ENCODE peak calls at places on chromosomes 11 and 22, in ten cellular contexts. One of them, this sample, is unnamed.

GRCh38 chr22:46098525-46099475 is 51.5 kb upstream of the PPARA start:
- DNase-seq in A172: no peak
- DNase-seq in CD8-positive, alpha-beta T cell: no peak
- DNase-seq in T-helper 1 cell: no peak
- DNase-seq in GM23338: no peak
- DNase-seq in hepatic stellate cell: no peak
- DNase-seq in body of pancreas: no peak
- DNase-seq in stimulated activated naive CD4-positive, alpha-beta T cell: no peak
- DNase-seq in retina: peak; percentile 67
- DNase-seq in H9: no peak
- DNase-seq in this sample: no peak

GRCh38 chr22:38955250-38955775 is 2.1 kb upstream of the APOBEC3A start:
- DNase-seq in A172: no peak
- DNase-seq in CD8-positive, alpha-beta T cell: no peak
- DNase-seq in hepatic stellate cell: no peak
- DNase-seq in body of pancreas: no peak
- DNase-seq in stimulated activated naive CD4-positive, alpha-beta T cell: no peak
- DNase-seq in T-helper 1 cell: no peak
- DNase-seq in retina: no peak
- DNase-seq in GM23338: no peak
- DNase-seq in H9: peak; percentile 25
- DNase-seq in this sample: no peak

GRCh38 chr11:11411401-11411985 is 58.4 kb upstream of the CSNK2A3 start:
- DNase-seq in retina: no peak
- DNase-seq in stimulated activated naive CD4-positive, alpha-beta T cell: no peak
- DNase-seq in H9: no peak
- DNase-seq in body of pancreas: no peak
- DNase-seq in GM23338: no peak
- DNase-seq in T-helper 1 cell: no peak
- DNase-seq in A172: no peak
- DNase-seq in CD8-positive, alpha-beta T cell: no peak
- DNase-seq in hepatic stellate cell: no peak
- DNase-seq in this sample: no peak

GRCh38 chr11:46277313-46277622 is 194 bp upstream of the CREB3L1 start:
- DNase-seq in retina: no peak
- DNase-seq in A172: peak; percentile 65
- DNase-seq in hepatic stellate cell: no peak
- DNase-seq in CD8-positive, alpha-beta T cell: no peak
- DNase-seq in T-helper 1 cell: no peak
- DNase-seq in GM23338: peak; percentile 81
- DNase-seq in body of pancreas: peak; percentile 89
- DNase-seq in H9: no peak
- DNase-seq in stimulated activated naive CD4-positive, alpha-beta T cell: no peak
- DNase-seq in this sample: no peak

GRCh38 chr11:3046190-3046589 is 11.0 kb downstream of the CARS1 start:
- DNase-seq in CD8-positive, alpha-beta T cell: no peak
- DNase-seq in stimulated activated naive CD4-positive, alpha-beta T cell: no peak
- DNase-seq in H9: peak; percentile 50
- DNase-seq in GM23338: peak; percentile 61
- DNase-seq in retina: no peak
- DNase-seq in T-helper 1 cell: no peak
- DNase-seq in A172: no peak
- DNase-seq in hepatic stellate cell: no peak
- DNase-seq in body of pancreas: no peak
- DNase-seq in this sample: no peak

GRCh38 chr22:47773635-47774034 is 1011.2 kb downstream of the TBC1D22A start:
- DNase-seq in A172: no peak
- DNase-seq in hepatic stellate cell: no peak
- DNase-seq in retina: no peak
- DNase-seq in stimulated activated naive CD4-positive, alpha-beta T cell: no peak
- DNase-seq in GM23338: no peak
- DNase-seq in body of pancreas: no peak
- DNase-seq in H9: no peak
- DNase-seq in T-helper 1 cell: no peak
- DNase-seq in CD8-positive, alpha-beta T cell: no peak
- DNase-seq in this sample: no peak

GRCh38 chr11:62464655-62465054 is 45.8 kb downstream of the SCGB1A1 start:
- DNase-seq in GM23338: no peak
- DNase-seq in body of pancreas: no peak
- DNase-seq in hepatic stellate cell: no peak
- DNase-seq in T-helper 1 cell: no peak
- DNase-seq in retina: no peak
- DNase-seq in CD8-positive, alpha-beta T cell: no peak
- DNase-seq in A172: no peak
- DNase-seq in stimulated activated naive CD4-positive, alpha-beta T cell: no peak
- DNase-seq in H9: no peak
- DNase-seq in this sample: no peak

GRCh38 chr11:64849600-64850356 is 5.3 kb upstream of the CDC42BPG start:
- DNase-seq in CD8-positive, alpha-beta T cell: no peak
- DNase-seq in T-helper 1 cell: no peak
- DNase-seq in body of pancreas: no peak
- DNase-seq in retina: no peak
- DNase-seq in GM23338: no peak
- DNase-seq in hepatic stellate cell: no peak
- DNase-seq in stimulated activated naive CD4-positive, alpha-beta T cell: no peak
- DNase-seq in A172: no peak
- DNase-seq in H9: no peak
- DNase-seq in this sample: no peak

GRCh38 chr11:120398184-120398583 is 62.0 kb downstream of the ARHGEF12 start:
- DNase-seq in CD8-positive, alpha-beta T cell: no peak
- DNase-seq in retina: no peak
- DNase-seq in hepatic stellate cell: no peak
- DNase-seq in GM23338: peak; percentile 46
- DNase-seq in A172: no peak
- DNase-seq in body of pancreas: no peak
- DNase-seq in H9: no peak
- DNase-seq in T-helper 1 cell: no peak
- DNase-seq in stimulated activated naive CD4-positive, alpha-beta T cell: no peak
- DNase-seq in this sample: no peak

GRCh38 chr11:121129362-121130340 is 28.6 kb downstream of the TECTA start:
- DNase-seq in A172: no peak
- DNase-seq in CD8-positive, alpha-beta T cell: no peak
- DNase-seq in retina: no peak
- DNase-seq in GM23338: no peak
- DNase-seq in stimulated activated naive CD4-positive, alpha-beta T cell: no peak
- DNase-seq in T-helper 1 cell: no peak
- DNase-seq in H9: no peak
- DNase-seq in hepatic stellate cell: no peak
- DNase-seq in body of pancreas: no peak
- DNase-seq in this sample: no peak

GRCh38 chr11:44113018-44113417 is 17.5 kb downstream of the EXT2 start:
- DNase-seq in T-helper 1 cell: no peak
- DNase-seq in hepatic stellate cell: no peak
- DNase-seq in body of pancreas: no peak
- DNase-seq in GM23338: no peak
- DNase-seq in H9: no peak
- DNase-seq in retina: no peak
- DNase-seq in CD8-positive, alpha-beta T cell: no peak
- DNase-seq in stimulated activated naive CD4-positive, alpha-beta T cell: no peak
- DNase-seq in A172: no peak
- DNase-seq in this sample: no peak

GRCh38 chr11:9264381-9265210 is 554 bp downstream of the DENND5A start:
- DNase-seq in H9: peak; percentile 39
- DNase-seq in GM23338: peak; percentile 44
- DNase-seq in CD8-positive, alpha-beta T cell: no peak
- DNase-seq in body of pancreas: peak; percentile 76
- DNase-seq in stimulated activated naive CD4-positive, alpha-beta T cell: no peak
- DNase-seq in hepatic stellate cell: peak; percentile 52
- DNase-seq in retina: peak; percentile 83
- DNase-seq in A172: no peak
- DNase-seq in T-helper 1 cell: no peak
- DNase-seq in this sample: peak; percentile 19

This sample was measured in progenitor cell of endocrine pancreas.